ENCODE peak calls at places on chromosomes 3 and 15, in five cellular contexts. V is cardiac muscle cell, N is PC-9, E is tibial artery, M is sigmoid colon. O is an unnamed sample.

GRCh38 chr3:151101270-151101954 is 15.9 kb downstream of the MED12L start:
- DNase-seq in V (peak; percentile 17), N (no peak), E (no peak), M (no peak), O (no peak)

GRCh38 chr15:81003023-81003350 is 2.3 kb downstream of the TLNRD1 start:
- DNase-seq in V (no peak), N (no peak), E (no peak), M (no peak), O (no peak)

GRCh38 chr3:9416139-9416780 is 18.8 kb downstream of the SETD5 start:
- DNase-seq in V (no peak), N (no peak), E (no peak), M (no peak), O (no peak)

GRCh38 chr15:101397521-101398003 is 91.9 kb downstream of the PCSK6 start:
- DNase-seq in V (no peak), N (no peak), E (no peak), M (no peak), O (no peak)

GRCh38 chr3:195059006-195059350 is 212.0 kb downstream of the XXYLT1 start:
- DNase-seq in V (no peak), N (no peak), E (peak; percentile 17), M (peak; percentile 73), O (no peak)

GRCh38 chr15:63601727-63602185 is 4.6 kb downstream of the FBXL22 start:
- DNase-seq in V (no peak), N (no peak), E (no peak), M (no peak), O (no peak)

GRCh38 chr3:158420654-158421396 is 150.2 kb upstream of the MLF1 start:
- DNase-seq in V (no peak), N (no peak), E (no peak), M (no peak), O (peak; percentile 2)

GRCh38 chr15:39273805-39274411 is 307.0 kb upstream of the THBS1 start:
- DNase-seq in V (no peak), N (peak; percentile 97), E (no peak), M (no peak), O (no peak)

GRCh38 chr15:69780374-69780773 is 317.3 kb downstream of the TLE3 start:
- DNase-seq in V (no peak), N (no peak), E (no peak), M (no peak), O (no peak)

GRCh38 chr3:162134571-162134970 is 638.0 kb downstream of the OTOL1 start:
- DNase-seq in V (no peak), N (no peak), E (no peak), M (no peak), O (no peak)

GRCh38 chr15:39904115-39904514 is 16.0 kb downstream of the GPR176 start:
- DNase-seq in V (no peak), N (no peak), E (no peak), M (no peak), O (no peak)

GRCh38 chr3:71063768-71064287 is 519.7 kb downstream of the FOXP1 start:
- DNase-seq in V (peak; percentile 76), N (no peak), E (no peak), M (no peak), O (no peak)

GRCh38 chr3:161420746-161421145 is 49.4 kb upstream of the SPTSSB start:
- DNase-seq in V (no peak), N (no peak), E (no peak), M (no peak), O (no peak)

GRCh38 chr15:83378921-83379561 is 68.1 kb upstream of the SH3GL3 start:
- DNase-seq in V (no peak), N (peak; percentile 47), E (no peak), M (no peak), O (no peak)

GRCh38 chr3:128780438-128780837 is 54.5 kb downstream of the RAB7A start:
- DNase-seq in V (peak; percentile 26), N (no peak), E (no peak), M (no peak), O (no peak)

GRCh38 chr3:64161481-64161952 is 63.7 kb downstream of the PRICKLE2 start:
- DNase-seq in V (no peak), N (peak; percentile 65), E (no peak), M (no peak), O (no peak)

GRCh38 chr15:60744826-60745225 is 265.9 kb upstream of the ICE2 start:
- DNase-seq in V (no peak), N (no peak), E (peak; percentile 60), M (peak; percentile 74), O (no peak)

GRCh38 chr3:59766165-59766872 is 716.5 kb upstream of the CFAP20DC start:
- DNase-seq in V (no peak), N (no peak), E (peak; percentile 42), M (no peak), O (peak; percentile 96)

GRCh38 chr3:50408445-50408953 is 49.2 kb upstream of the TMEM115 start:
- DNase-seq in V (no peak), N (no peak), E (no peak), M (no peak), O (no peak)

GRCh38 chr3:198071602-198072285 is 111.7 kb downstream of the LMLN start:
- DNase-seq in V (no peak), N (peak; percentile 100), E (no peak), M (no peak), O (no peak)

GRCh38 chr15:25249236-25250010 is 189.4 kb downstream of the UBE3A start:
- DNase-seq in V (no peak), N (no peak), E (no peak), M (no peak), O (no peak)

GRCh38 chr15:80403712-80404056 is 498 bp upstream of the ARNT2 start:
- DNase-seq in V (peak; percentile 64), N (no peak), E (no peak), M (no peak), O (no peak)

GRCh38 chr3:105448338-105448982 is 81.8 kb downstream of the ALCAM start:
- DNase-seq in V (peak; percentile 73), N (no peak), E (no peak), M (no peak), O (no peak)

GRCh38 chr15:80588801-80589200 is 106.3 kb upstream of the ABHD17C start:
- DNase-seq in V (no peak), N (peak; percentile 99), E (peak; percentile 3), M (no peak), O (peak; percentile 74)

GRCh38 chr3:147618636-147619035 is 209.5 kb downstream of the ZIC1 start:
- DNase-seq in V (peak; percentile 7), N (no peak), E (no peak), M (no peak), O (no peak)

GRCh38 chr3:17605032-17605431 is 137.4 kb downstream of the TBC1D5 start:
- DNase-seq in V (no peak), N (peak; percentile 77), E (no peak), M (no peak), O (peak; percentile 31)

GRCh38 chr3:97848779-97849178 is 27.0 kb downstream of the CRYBG3 start:
- DNase-seq in V (no peak), N (no peak), E (no peak), M (no peak), O (no peak)

GRCh38 chr15:45199136-45199810 is 11.5 kb upstream of the SHF start:
- DNase-seq in V (peak; percentile 37), N (peak; percentile 43), E (peak; percentile 31), M (no peak), O (no peak)

GRCh38 chr3:4409415-4409814 is 57.7 kb downstream of the SUMF1 start:
- DNase-seq in V (no peak), N (no peak), E (no peak), M (no peak), O (no peak)

GRCh38 chr15:52804526-52805081 is 14.5 kb upstream of the ONECUT1 start:
- DNase-seq in V (no peak), N (no peak), E (no peak), M (no peak), O (no peak)

GRCh38 chr3:109920749-109921148 is 583.4 kb upstream of the DPPA4 start:
- DNase-seq in V (no peak), N (no peak), E (no peak), M (no peak), O (no peak)
- TF ChIP-seq CTCF in V (no peak), N (no peak), E (no peak), M (no peak), O (no peak)

DNA sequence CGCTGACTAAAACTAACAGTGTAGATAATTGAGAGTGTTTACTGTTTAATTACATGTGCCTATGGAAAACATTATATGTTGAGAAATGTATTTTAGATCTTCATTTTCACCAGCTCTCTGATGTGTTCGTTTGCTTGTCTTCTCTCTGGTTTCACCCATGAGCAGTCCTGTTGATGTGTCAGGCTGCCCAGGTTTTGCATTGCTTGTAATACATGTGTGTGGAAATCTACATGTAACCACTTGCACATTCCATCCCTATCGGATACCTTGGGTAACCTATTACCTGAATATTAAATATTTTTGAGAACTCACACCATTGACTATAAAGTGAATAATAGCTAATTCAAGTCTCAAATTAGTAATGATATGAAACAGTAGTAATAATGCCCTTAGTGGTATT is 13.1 kb downstream of the PPP4R2 start:
- DNase-seq in V (no peak), N (no peak), E (no peak), M (no peak), O (no peak)
- H3K36me3 ChIP-seq in V (peaks cover 11% of the 10 kb centered on the region), N (no peaks in the 10 kb centered on the region), E (peaks cover 3% of the 10 kb centered on the region), M (peaks cover 6% of the 10 kb centered on the region), O (peaks cover 3% of the 10 kb centered on the region)

DNA sequence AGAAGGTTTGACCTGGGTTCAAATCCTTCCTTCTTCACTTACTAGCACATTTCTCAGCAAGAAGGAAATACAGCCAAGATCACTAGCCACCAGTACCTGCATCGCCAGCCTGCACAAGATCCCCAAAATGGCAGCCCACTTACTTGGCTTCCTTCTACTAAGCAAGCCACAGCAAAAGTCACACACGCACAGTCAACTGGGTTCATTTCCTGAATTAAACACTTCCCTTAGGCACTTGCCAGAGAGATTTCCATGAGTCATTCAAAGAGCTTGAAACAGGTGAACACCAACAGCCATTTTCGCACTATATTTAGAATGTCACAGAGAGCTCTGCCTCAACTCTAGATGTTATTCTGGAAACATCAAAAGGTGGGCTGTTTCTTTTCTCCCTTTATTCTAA is 42.6 kb downstream of the MGLL start:
- DNase-seq in V (peak; percentile 27), N (peak; percentile 80), E (no peak), M (no peak), O (no peak)
- H3K4me3 ChIP-seq in V (no peak overlapping the region), N (no peak overlapping the region), E (no peak overlapping the region), M (no peak overlapping the region), O (no peak overlapping the region)

GRCh38 chr15:67384761-67385160 is 130.2 kb downstream of the IQCH start:
- DNase-seq in V (no peak), N (no peak), E (no peak), M (no peak), O (no peak)

GRCh38 chr15:67385971-67386370 is 131.4 kb downstream of the IQCH start:
- DNase-seq in V (no peak), N (no peak), E (no peak), M (no peak), O (no peak)

GRCh38 chr15:67382723-67383122 is 128.1 kb downstream of the IQCH start:
- DNase-seq in V (no peak), N (no peak), E (no peak), M (no peak), O (no peak)

GRCh38 chr15:67381416-67382045 is 126.9 kb downstream of the IQCH start:
- DNase-seq in V (no peak), N (no peak), E (no peak), M (no peak), O (no peak)

DNA sequence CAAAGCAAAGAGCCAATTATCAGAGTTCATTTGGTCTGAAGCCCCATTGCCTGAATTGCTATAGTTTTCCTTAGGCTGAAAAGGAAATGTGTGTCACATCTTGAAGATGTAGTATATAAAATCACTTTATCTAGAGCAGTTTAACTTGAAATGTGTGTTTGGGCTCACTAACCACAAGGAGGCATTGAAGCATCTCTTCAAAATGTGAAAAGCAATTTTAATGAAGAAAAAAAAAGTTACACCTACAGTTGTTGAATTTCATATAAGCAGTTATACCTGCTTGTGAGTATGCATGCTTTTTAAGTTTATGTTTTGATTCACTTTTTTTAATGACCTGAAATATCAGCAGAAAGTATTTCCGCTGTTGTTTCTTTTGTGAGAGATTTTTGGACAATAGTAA is 129.3 kb downstream of the IQCH start:
- DNase-seq in V (no peak), N (no peak), E (no peak), M (no peak), O (no peak)
- TF ChIP-seq CTCF in V (no peak), N (peak; percentile 39), E (no peak), M (no peak), O (peak; percentile 27)